ENCODE peak calls at places on chromosomes 16 and 17, in seven cellular contexts. M is H9, B is IMR-90, P is mesendoderm, K is H1, C is neuronal stem cell, Y is mesenchymal stem cell. G is an unnamed sample. For H3K79me1, the result is how much of the 10 kb centered on the place peaks cover.

GRCh38 chr17:35083071-35083470 is 19.6 kb upstream of the RFFL start:
- DNase-seq in M (no peak), B (no peak), P (no peak), K (no peak), C (no peak), Y (no peak), G (no peak)

GRCh38 chr16:27455700-27456099 is 53.7 kb downstream of the IL21R start:
- DNase-seq in M (no peak), B (no peak), P (no peak), K (no peak), C (no peak), Y (no peak), G (no peak)

GRCh38 chr17:1227917-1228751 is 42.1 kb upstream of the BHLHA9 start:
- DNase-seq in M (peak), B (no peak), P (peak), K (no peak), C (no peak), Y (no peak), G (no peak)

GRCh38 chr16:70427786-70428177 is 11.1 kb downstream of the ST3GAL2 start:
- DNase-seq in M (no peak), B (no peak), P (no peak), K (no peak), C (no peak), Y (no peak), G (no peak)

GRCh38 chr17:16171613-16172012 is 43.7 kb downstream of the NCOR1 start:
- DNase-seq in M (no peak), B (peak), P (no peak), K (no peak), C (no peak), Y (no peak), G (no peak)

GRCh38 chr17:35531170-35531569 is 6.3 kb downstream of the SLFN12L start:
- DNase-seq in M (no peak), B (no peak), P (no peak), K (no peak), C (no peak), Y (no peak), G (no peak)

GRCh38 chr17:58533616-58534188 is 19.3 kb upstream of the MTMR4 start:
- DNase-seq in M (no peak), B (no peak), P (no peak), K (no peak), C (no peak), Y (no peak), G (no peak)

GRCh38 chr17:43533699-43534098 is 12.4 kb downstream of the ETV4 start:
- DNase-seq in M (no peak), B (no peak), P (no peak), K (no peak), C (no peak), Y (no peak), G (no peak)

GRCh38 chr16:13791095-13791494 is 128.9 kb upstream of the ERCC4 start:
- DNase-seq in M (no peak), B (no peak), P (no peak), K (no peak), C (no peak), Y (no peak), G (no peak)

GRCh38 chr16:50282010-50282538 is 15.7 kb downstream of the ADCY7 start:
- DNase-seq in M (no peak), B (no peak), P (no peak), K (no peak), C (no peak), Y (no peak), G (no peak)

GRCh38 chr16:2086136-2086742 is 38.5 kb downstream of the TSC2 start:
- DNase-seq in M (no peak), B (no peak), P (no peak), K (no peak), C (no peak), Y (no peak), G (no peak)

GRCh38 chr16:2085669-2086068 is 37.9 kb downstream of the TSC2 start:
- DNase-seq in M (no peak), B (no peak), P (no peak), K (no peak), C (no peak), Y (no peak), G (no peak)

GRCh38 chr16:2087426-2088191 is 39.8 kb downstream of the TSC2 start:
- DNase-seq in M (no peak), B (no peak), P (no peak), K (no peak), C (no peak), Y (no peak), G (no peak)

GRCh38 chr16:2088192-2088631 is 40.4 kb downstream of the TSC2 start:
- DNase-seq in M (no peak), B (no peak), P (no peak), K (no peak), C (no peak), Y (no peak), G (no peak)

DNA sequence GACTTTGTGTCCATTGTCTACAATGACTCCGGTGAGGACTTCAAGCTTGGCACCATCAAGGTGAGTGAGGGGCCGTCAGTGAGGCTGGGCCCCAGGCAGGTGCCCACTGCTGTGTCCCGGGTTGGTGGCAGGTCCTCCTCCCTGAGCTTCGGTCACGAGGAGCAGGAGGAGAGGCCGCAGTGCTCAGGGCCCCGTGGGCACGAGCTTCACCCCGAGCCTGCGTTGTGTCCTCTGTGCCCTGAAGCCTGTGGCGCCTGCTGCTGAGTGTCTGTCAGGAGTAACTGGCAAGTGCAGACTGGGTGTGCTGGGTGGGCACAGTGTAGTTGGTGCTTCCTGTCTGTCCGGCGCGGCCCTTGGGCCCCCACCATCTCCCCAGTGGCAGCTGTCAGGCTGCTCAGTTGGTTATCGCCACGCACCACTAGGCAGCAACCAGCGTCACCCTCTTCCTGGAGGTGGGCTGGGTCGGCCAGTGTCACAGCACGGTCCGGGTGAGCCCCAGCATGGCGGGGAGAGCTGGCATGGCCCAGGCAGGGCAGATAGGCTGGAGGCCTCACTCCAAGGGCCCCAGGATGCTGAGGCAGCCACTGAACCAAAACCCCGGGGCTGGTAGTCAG is 39.1 kb downstream of the TSC2 start:
- DNase-seq in M (no peak), B (no peak), P (no peak), K (no peak), C (no peak), Y (no peak), G (no peak)
- H3K23ac ChIP-seq in M (no peak), B (no peak), P (no peak), K (no peak), C (peak), Y (no peak), G (no peak)

GRCh38 chr16:11507991-11508390 is 78.7 kb downstream of the LITAF start:
- DNase-seq in M (no peak), B (no peak), P (no peak), K (no peak), C (no peak), Y (no peak), G (peak)
- H3K79me1 ChIP-seq in M (under half), B (under half), P (under half), K (under half), C (under half), Y (under half), G (under half)

GRCh38 chr16:19084139-19084538 is 16.7 kb downstream of the COQ7 start:
- DNase-seq in M (no peak), B (no peak), P (no peak), K (no peak), C (no peak), Y (no peak), G (no peak)

GRCh38 chr16:19084879-19085278 is 17.5 kb downstream of the COQ7 start:
- DNase-seq in M (no peak), B (no peak), P (no peak), K (no peak), C (no peak), Y (no peak), G (no peak)

GRCh38 chr16:19085679-19086200 is 18.3 kb downstream of the COQ7 start:
- DNase-seq in M (no peak), B (no peak), P (peak), K (no peak), C (no peak), Y (peak), G (no peak)

GRCh38 chr16:19088341-19088916 is 21.0 kb downstream of the COQ7 start:
- DNase-seq in M (no peak), B (no peak), P (no peak), K (no peak), C (no peak), Y (no peak), G (no peak)

DNA sequence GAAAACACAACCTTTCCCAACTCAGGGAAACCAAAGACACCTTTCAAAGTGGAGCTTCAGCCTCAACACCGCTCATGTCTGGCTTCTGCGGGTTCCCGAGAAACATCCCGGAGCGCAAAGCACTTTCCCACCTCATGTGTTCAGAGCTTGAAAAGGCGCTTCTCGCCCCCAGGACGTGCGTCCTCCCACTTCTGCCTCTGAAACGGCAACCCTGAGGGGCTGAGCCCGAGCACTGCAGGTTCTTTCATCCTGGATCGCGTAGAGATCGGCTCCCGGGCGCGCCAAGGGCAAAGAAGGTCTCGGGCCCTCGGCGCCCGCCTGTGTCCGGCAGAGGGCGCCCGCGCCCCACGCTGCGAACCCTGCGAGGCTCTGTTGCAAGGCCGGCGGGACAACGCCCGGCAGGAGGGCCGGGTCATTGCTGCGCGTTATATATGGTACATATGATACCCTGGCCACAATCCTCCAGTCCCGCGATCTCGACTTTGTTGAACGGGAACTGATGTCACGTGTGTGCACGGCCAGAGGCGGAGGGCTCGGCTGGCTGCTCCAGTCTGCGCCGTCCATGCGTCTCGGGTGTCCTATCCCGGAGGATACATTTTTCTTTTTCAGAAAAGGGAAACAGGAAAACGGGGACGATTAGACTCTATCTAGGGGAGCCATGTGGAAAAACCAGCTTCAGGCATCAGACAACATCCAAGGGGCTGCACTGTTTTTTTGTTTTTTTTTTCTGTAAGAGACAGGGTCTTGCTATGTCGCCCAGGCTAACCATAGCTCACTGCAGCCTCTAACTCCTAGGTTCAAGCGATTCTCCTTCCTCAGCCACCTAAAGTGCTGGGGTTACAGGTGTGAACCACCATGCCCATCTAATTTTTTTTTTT is 19.1 kb downstream of the COQ7 start:
- DNase-seq in M (peak), B (peak), P (peak), K (peak), C (peak), Y (peak), G (peak)
- H2BK5ac ChIP-seq in M (no peak), B (no peak), P (no peak), K (no peak), C (peak), Y (no peak), G (no peak)

GRCh38 chr17:77600346-77600745 is 358.2 kb upstream of the TNRC6C start:
- DNase-seq in M (no peak), B (no peak), P (no peak), K (no peak), C (no peak), Y (no peak), G (no peak)
- H3K23ac ChIP-seq in M (no peak), B (no peak), P (no peak), K (no peak), C (peak), Y (no peak), G (no peak)